ENCODE peak calls at places on chromosomes 13 and 19, in nine cellular contexts. M is adrenal gland; Y is GM10248; Q is amygdala; E is AG09309; B is CD8-positive, alpha-beta T cell; A is stimulated activated effector memory CD8-positive, alpha-beta T cell treated with anti-CD3 and anti-CD28 coated beads, Interleukin-12 subunit alpha, Interleukin-12 subunit beta, amount 100 ng/mL, for 72 hours; K is neural progenitor cell; O is aorta. X is an unnamed sample.
A peak's percentile ranks its signal among the peaks of the same experiment; 100 is the strongest.

GRCh38 chr13:74070513-74070912 is 63.7 kb downstream of the KLF12 start:
- DNase-seq in M (no peak), Y (no peak), Q (no peak), E (no peak), B (no peak), A (no peak), K (no peak), O (no peak), X (no peak)

GRCh38 chr13:74210693-74211393 is 76.6 kb upstream of the KLF12 start:
- DNase-seq in M (peak; percentile 16), Y (no peak), Q (no peak), E (peak; percentile 98), B (no peak), A (no peak), K (no peak), O (no peak), X (no peak)

GRCh38 chr19:10760268-10760944 is 42.5 kb downstream of the DNM2 start:
- DNase-seq in M (no peak), Y (peak; percentile 48), Q (no peak), E (no peak), B (peak; percentile 67), A (no peak), K (no peak), O (no peak), X (no peak)

GRCh38 chr13:25844559-25845434 is 207.0 kb downstream of the SHISA2 start:
- DNase-seq in M (no peak), Y (peak; percentile 24), Q (no peak), E (no peak), B (no peak), A (no peak), K (no peak), O (no peak), X (no peak)

GRCh38 chr19:39701291-39701690 is 3.0 kb upstream of the LGALS14 start:
- DNase-seq in M (no peak), Y (no peak), Q (no peak), E (no peak), B (no peak), A (no peak), K (no peak), O (no peak), X (no peak)

GRCh38 chr13:75186384-75186783 is 295.6 kb downstream of the TBC1D4 start:
- DNase-seq in M (no peak), Y (no peak), Q (no peak), E (no peak), B (no peak), A (no peak), K (no peak), O (no peak), X (no peak)

GRCh38 chr13:30615851-30616311 is 1.8 kb upstream of the USPL1 start:
- DNase-seq in M (no peak), Y (no peak), Q (no peak), E (peak; percentile 10), B (no peak), A (no peak), K (no peak), O (no peak), X (peak; percentile 47)

GRCh38 chr13:20828540-20829364 is 55.0 kb upstream of the EEF1AKMT1 start:
- DNase-seq in M (peak; percentile 35), Y (peak; percentile 44), Q (no peak), E (peak; percentile 34), B (peak; percentile 28), A (peak; percentile 56), K (peak; percentile 72), O (no peak), X (peak; percentile 74)

GRCh38 chr19:11208526-11209471 is 11.5 kb upstream of the KANK2 start:
- DNase-seq in M (no peak), Y (no peak), Q (no peak), E (no peak), B (no peak), A (no peak), K (no peak), O (no peak), X (no peak)

GRCh38 chr13:110597041-110597689 is 18.2 kb upstream of the NAXD start:
- DNase-seq in M (no peak), Y (no peak), Q (no peak), E (no peak), B (no peak), A (no peak), K (no peak), O (no peak), X (no peak)

GRCh38 chr19:55256562-55257460 is 2.0 kb downstream of the PPP6R1 start:
- DNase-seq in M (no peak), Y (no peak), Q (no peak), E (no peak), B (no peak), A (no peak), K (no peak), O (no peak), X (no peak)

GRCh38 chr13:113061796-113062425 is 43.7 kb upstream of the F7 start:
- DNase-seq in M (no peak), Y (no peak), Q (no peak), E (no peak), B (no peak), A (no peak), K (no peak), O (peak; percentile 48), X (no peak)

GRCh38 chr19:13029893-13030292 is 34.6 kb downstream of the NFIX start:
- DNase-seq in M (no peak), Y (no peak), Q (peak; percentile 39), E (no peak), B (no peak), A (no peak), K (peak; percentile 55), O (peak; percentile 73), X (peak; percentile 25)

GRCh38 chr13:48000559-48001126 is 430 bp downstream of the SUCLA2 start:
- DNase-seq in M (no peak), Y (no peak), Q (no peak), E (no peak), B (no peak), A (no peak), K (peak; percentile 55), O (no peak), X (peak; percentile 9)